ENCODE peak calls at places on chromosomes 13 and 19, in four cellular contexts. S is HepG2, N is K562, T is GM12878. E is an unnamed sample.

GRCh38 chr13:35474551-35474950 is 1.9 kb downstream of the MAB21L1 start:
- DNase-seq in T (no peak), S (no peak), N (no peak), E (no peak)

GRCh38 chr13:72852207-72852606 is 70.3 kb downstream of the PIBF1 start:
- DNase-seq in S (no peak), N (no peak), T (no peak), E (no peak)

GRCh38 chr13:50720856-50721663 is 122.4 kb downstream of the DLEU7 start:
- DNase-seq in T (no peak), S (no peak), N (no peak), E (no peak)

GRCh38 chr19:47637550-47637949 is 28.6 kb downstream of the BICRA start:
- DNase-seq in T (no peak), N (no peak), S (no peak), E (no peak)

GRCh38 chr19:40719414-40719894 is 2.5 kb downstream of the ITPKC start:
- DNase-seq in T (peak), N (no peak), S (no peak), E (no peak)

GRCh38 chr13:79973533-79973963 is 367.4 kb downstream of the SPRY2 start:
- DNase-seq in N (no peak), S (no peak), T (no peak), E (no peak)

GRCh38 chr13:38686635-38687245 is at the start of gene FREM2:
- DNase-seq in T (no peak), N (no peak), S (no peak), E (peak)

GRCh38 chr19:13098291-13099072 is 4.2 kb downstream of the LYL1 start:
- DNase-seq in N (peak), T (no peak), S (no peak), E (peak)

GRCh38 chr13:88000239-88000638 is 329.1 kb downstream of the SLITRK5 start:
- DNase-seq in T (no peak), N (no peak), S (no peak), E (no peak)

GRCh38 chr19:3336680-3337523 is 29.5 kb upstream of the NFIC start:
- DNase-seq in N (no peak), S (peak), T (no peak), E (no peak)

GRCh38 chr13:25286308-25286968 is 850 bp downstream of the MTMR6 start:
- DNase-seq in S (peak), N (no peak), T (no peak), E (no peak)

GRCh38 chr13:63910406-63910957 is 2494.8 kb upstream of the PCDH20 start:
- DNase-seq in N (no peak), T (no peak), S (peak), E (no peak)

GRCh38 chr13:67650471-67650870 is 420.3 kb upstream of the PCDH9 start:
- DNase-seq in S (no peak), N (no peak), T (no peak), E (no peak)

GRCh38 chr13:50320297-50320862 is 305.1 kb downstream of the KCNRG start:
- DNase-seq in N (no peak), T (no peak), S (peak), E (no peak)

GRCh38 chr19:9986787-9987281 is 23.5 kb downstream of the COL5A3 start:
- DNase-seq in N (no peak), T (no peak), S (no peak), E (no peak)

GRCh38 chr19:33000510-33000909 is 28.5 kb downstream of the FAAP24 start:
- DNase-seq in T (no peak), S (no peak), N (no peak), E (no peak)

GRCh38 chr13:30587231-30587630 is 30.5 kb upstream of the USPL1 start:
- DNase-seq in N (no peak), S (no peak), T (no peak), E (no peak)

GRCh38 chr13:86870388-86870966 is 800.7 kb upstream of the SLITRK5 start:
- DNase-seq in N (no peak), S (peak), T (no peak), E (no peak)

GRCh38 chr19:425056-425455 is 16.1 kb upstream of the C2CD4C start:
- DNase-seq in T (no peak), S (no peak), N (no peak), E (no peak)

GRCh38 chr13:50531917-50532899 is 311.3 kb downstream of the DLEU7 start:
- DNase-seq in S (no peak), N (no peak), T (no peak), E (no peak)

GRCh38 chr13:41050041-41050440 is 11.3 kb upstream of the WBP4 start:
- DNase-seq in S (no peak), N (no peak), T (no peak), E (no peak)

GRCh38 chr19:33446156-33446917 is 72.8 kb downstream of the CEBPG start:
- DNase-seq in N (no peak), S (no peak), T (no peak), E (no peak)

GRCh38 chr19:46442808-46443450 is 14.2 kb upstream of the PNMA8C start:
- DNase-seq in T (no peak), S (no peak), N (no peak), E (no peak)

GRCh38 chr19:38057954-38058690 is 151.1 kb downstream of the SIPA1L3 start:
- DNase-seq in S (peak), T (no peak), N (no peak), E (no peak)

GRCh38 chr19:10335149-10336053 is 2.1 kb upstream of the RAVER1 start:
- DNase-seq in S (no peak), N (no peak), T (no peak), E (no peak)

GRCh38 chr19:372306-372890 is 27.8 kb upstream of the MIER2 start:
- DNase-seq in T (no peak), S (no peak), N (no peak), E (no peak)

GRCh38 chr19:48613024-48613851 is 1.6 kb downstream of the FAM83E start:
- DNase-seq in S (no peak), T (no peak), N (no peak), E (no peak)

GRCh38 chr19:44530777-44531176 is 1.3 kb upstream of the CEACAM20 start:
- DNase-seq in N (no peak), S (no peak), T (no peak), E (no peak)

GRCh38 chr19:907183-907853 is 5.7 kb downstream of the R3HDM4 start:
- DNase-seq in T (no peak), N (peak), S (no peak), E (no peak)

GRCh38 chr19:45809643-45810159 is 5.4 kb downstream of the RSPH6A start:
- DNase-seq in N (peak), T (no peak), S (no peak), E (no peak)

DNA sequence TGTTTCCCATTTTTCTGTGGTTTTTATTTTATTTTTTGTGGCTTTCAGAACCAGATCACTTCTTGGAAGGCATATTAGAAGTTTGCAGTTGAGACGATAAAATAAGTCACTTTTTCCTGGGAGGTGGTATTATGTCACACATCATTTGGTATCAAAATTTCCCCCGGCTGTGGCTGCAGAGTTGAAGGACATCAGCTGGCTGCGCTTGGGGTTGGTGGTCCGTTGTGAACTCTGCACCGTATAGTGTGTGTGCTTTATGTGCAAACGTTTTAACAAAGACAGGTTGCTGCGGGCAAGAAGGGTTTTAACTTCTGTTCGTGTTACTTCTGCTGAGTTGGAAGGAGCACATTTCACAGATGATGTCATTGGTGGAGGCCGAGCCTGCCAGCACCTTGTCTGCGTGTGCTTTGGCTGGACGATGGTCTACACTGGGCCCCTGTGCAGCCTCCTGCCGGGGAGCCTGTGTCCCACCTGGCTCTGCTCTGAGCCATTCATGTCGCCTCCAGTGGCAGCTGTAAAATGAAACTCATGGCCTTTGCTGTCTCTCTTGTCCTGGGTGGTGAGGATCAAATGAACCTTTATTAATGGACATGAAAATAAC is 9.6 kb downstream of the ATP11A start:
- DNase-seq in T (no peak), S (peak), N (no peak), E (no peak)
- TF ChIP-seq BRCA1 in T (no peak), S (no peak), N (no peak), E (no peak)

DNA sequence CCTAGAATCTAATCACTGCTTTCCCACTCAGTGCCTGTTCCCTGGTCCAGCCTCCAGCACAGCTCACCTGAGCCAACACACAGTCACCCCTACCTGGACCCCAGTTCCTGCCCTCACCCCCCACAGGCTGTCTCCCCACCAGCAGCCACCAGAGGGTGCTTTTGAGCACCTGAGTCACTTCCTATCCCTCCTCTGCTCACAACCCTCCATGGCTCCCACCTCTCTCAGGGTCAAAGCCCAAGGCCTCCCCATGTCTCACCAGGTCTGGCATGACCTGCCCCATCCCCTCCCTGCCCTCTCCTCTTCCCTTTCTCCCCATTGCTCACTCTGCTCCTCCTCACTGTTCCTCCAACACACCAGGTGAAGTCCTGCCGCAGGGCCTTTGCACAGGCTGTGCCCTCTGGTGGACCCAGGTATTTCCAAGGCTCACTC is 7.1 kb upstream of the DPP9 start:
- DNase-seq in S (no peak), T (no peak), N (peak), E (no peak)
- TF ChIP-seq BRCA1 in S (no peak), T (no peak), N (no peak), E (no peak)

GRCh38 chr19:58033741-58034475 is at the start of gene ZSCAN1:
- DNase-seq in T (no peak), N (no peak), S (no peak), E (peak)
- TF ChIP-seq BRCA1 in T (no peak), N (no peak), S (no peak), E (no peak)

DNA sequence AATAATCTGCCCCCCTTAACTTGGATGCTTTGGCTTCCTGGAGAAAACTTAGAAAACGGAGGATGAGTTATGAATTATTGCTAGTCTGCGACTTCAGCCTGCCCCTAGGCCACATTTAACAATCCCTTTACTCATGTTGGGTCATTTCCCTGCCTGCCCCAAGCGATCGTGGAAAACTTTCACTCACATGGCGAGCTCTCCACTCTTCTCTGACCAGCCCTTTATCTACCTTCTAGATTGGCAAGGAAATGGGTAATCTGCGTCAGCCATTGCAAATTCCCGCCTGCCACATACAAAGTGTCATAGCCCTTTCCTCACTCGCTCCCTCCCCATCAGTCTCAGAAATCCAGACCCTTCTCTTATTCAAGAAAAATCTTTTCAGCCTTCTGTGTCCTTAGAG is 154.3 kb upstream of the IRS2 start:
- DNase-seq in N (no peak), S (no peak), T (no peak), E (no peak)
- TF ChIP-seq BRCA1 in N (no peak), S (no peak), T (no peak), E (no peak)

E was measured in H1.